ENCODE peak calls at places on chromosomes 11 and 22, in seven cellular contexts. W, I, A, M, S, H and Z are unnamed samples.

GRCh38 chr11:61298663-61299244 is 3.6 kb upstream of the VWCE start:
- DNase-seq in H (peak; percentile 36), W (no peak), I (no peak), M (no peak), A (no peak), S (no peak), Z (peak; percentile 23)

GRCh38 chr22:47110817-47111443 is 348.5 kb downstream of the TBC1D22A start:
- DNase-seq in M (no peak), A (no peak), S (peak; percentile 54), I (peak; percentile 52), W (peak; percentile 93), H (peak; percentile 45), Z (peak; percentile 81)

GRCh38 chr22:17777005-17777716 is 2.9 kb upstream of the BID start:
- DNase-seq in A (peak; percentile 58), W (no peak), S (no peak), I (peak; percentile 91), H (no peak), M (peak; percentile 95), Z (no peak)

GRCh38 chr22:44838316-44839016 is 86.1 kb downstream of the ARHGAP8 start:
- DNase-seq in W (no peak), S (peak; percentile 64), I (peak; percentile 29), H (no peak), M (no peak), A (no peak), Z (no peak)

GRCh38 chr22:45866398-45867117 is 110.4 kb downstream of the WNT7B start:
- DNase-seq in I (peak; percentile 48), H (no peak), S (no peak), A (no peak), W (no peak), M (no peak), Z (no peak)

GRCh38 chr22:40671796-40672360 is 7.4 kb upstream of the MCHR1 start:
- DNase-seq in A (no peak), S (no peak), W (no peak), I (no peak), M (no peak), H (no peak), Z (no peak)

GRCh38 chr11:129230006-129230405 is 37.9 kb upstream of the ARHGAP32 start:
- DNase-seq in W (peak; percentile 49), S (no peak), M (no peak), H (no peak), I (no peak), A (no peak), Z (peak; percentile 39)

GRCh38 chr11:28476053-28476452 is 367.9 kb downstream of the METTL15 start:
- DNase-seq in S (no peak), A (no peak), M (no peak), H (no peak), I (no peak), W (no peak), Z (peak; percentile 48)

GRCh38 chr11:1825039-1825740 is 9.6 kb upstream of the SYT8 start:
- DNase-seq in W (peak; percentile 16), A (peak; percentile 62), I (peak; percentile 96), S (peak; percentile 52), M (peak; percentile 58), H (no peak), Z (peak; percentile 21)

GRCh38 chr11:129285387-129285786 is 90.3 kb upstream of the BARX2 start:
- DNase-seq in S (no peak), I (no peak), M (no peak), H (no peak), W (no peak), A (no peak), Z (no peak)

GRCh38 chr11:128550261-128550821 is 37.0 kb downstream of the ETS1 start:
- DNase-seq in A (no peak), S (no peak), I (no peak), M (no peak), W (no peak), H (no peak), Z (no peak)

GRCh38 chr11:62560566-62561103 is 13.1 kb downstream of the EEF1G start:
- DNase-seq in A (peak; percentile 94), W (peak; percentile 98), M (peak; percentile 74), I (peak; percentile 97), H (peak; percentile 98), S (peak; percentile 86), Z (peak; percentile 99)

GRCh38 chr11:45576461-45577215 is 88.8 kb downstream of the CHST1 start:
- DNase-seq in W (no peak), S (no peak), I (no peak), M (no peak), A (no peak), H (no peak), Z (no peak)

GRCh38 chr11:78290293-78291176 is 101.8 kb downstream of the USP35 start:
- DNase-seq in A (no peak), W (peak; percentile 96), I (no peak), M (no peak), S (no peak), H (no peak), Z (peak; percentile 98)

GRCh38 chr11:1574256-1575242 is 2.5 kb upstream of the DUSP8 start:
- DNase-seq in A (peak; percentile 77), S (peak; percentile 82), H (peak; percentile 16), W (peak; percentile 42), I (peak; percentile 94), M (peak; percentile 48), Z (peak; percentile 44)

GRCh38 chr11:3231851-3232744 is at the start of gene MRGPRE:
- DNase-seq in I (peak; percentile 86), W (no peak), H (no peak), S (no peak), A (no peak), M (no peak), Z (peak; percentile 5)

GRCh38 chr22:48646216-48646925 is 1181.3 kb downstream of the BRD1 start:
- DNase-seq in S (no peak), M (no peak), H (no peak), W (no peak), A (no peak), I (no peak), Z (no peak)

GRCh38 chr11:60838132-60838531 is 3.8 kb upstream of the CCDC86 start:
- DNase-seq in I (no peak), H (no peak), M (peak; percentile 24), A (no peak), W (peak; percentile 45), S (no peak), Z (peak; percentile 40)

GRCh38 chr11:123392813-123393212 is 37.3 kb upstream of the GRAMD1B start:
- DNase-seq in M (peak; percentile 58), A (no peak), S (no peak), I (no peak), H (no peak), W (no peak), Z (no peak)

GRCh38 chr11:118609380-118610219 is 2.2 kb downstream of the PHLDB1 start:
- DNase-seq in A (no peak), M (peak; percentile 10), W (peak; percentile 42), S (no peak), H (peak; percentile 50), I (no peak), Z (no peak)

GRCh38 chr11:77126861-77127673 is 979 bp upstream of the MYO7A start:
- DNase-seq in A (peak; percentile 68), S (peak; percentile 68), H (no peak), M (peak; percentile 44), W (peak; percentile 52), I (peak; percentile 97), Z (peak; percentile 59)

GRCh38 chr11:68749501-68750196 is 1.7 kb downstream of the TESMIN start:
- DNase-seq in M (no peak), W (peak; percentile 20), H (peak; percentile 45), S (no peak), I (no peak), A (no peak), Z (no peak)

GRCh38 chr11:3095712-3096361 is 38.6 kb upstream of the CARS1 start:
- DNase-seq in M (no peak), I (peak; percentile 96), A (no peak), W (peak; percentile 93), S (no peak), H (peak; percentile 81), Z (peak; percentile 79)

GRCh38 chr22:40818747-40819662 is at the start of gene SLC25A17:
- DNase-seq in W (peak; percentile 77), S (peak; percentile 93), H (peak; percentile 78), M (peak; percentile 92), I (peak; percentile 97), A (peak; percentile 93), Z (peak; percentile 83)

GRCh38 chr22:49310354-49310753 is 517.3 kb downstream of the BRD1 start:
- DNase-seq in A (no peak), H (no peak), W (no peak), S (peak; percentile 4), M (no peak), I (peak; percentile 3), Z (no peak)

GRCh38 chr11:64291746-64292457 is 800 bp downstream of the KCNK4 start:
- DNase-seq in H (no peak), W (no peak), M (no peak), I (peak; percentile 82), A (no peak), S (no peak), Z (no peak)
- H3K4me3 ChIP-seq in H (no peak overlapping the region), W (no peak overlapping the region), M (no peak overlapping the region), I (peak overlapping the region; percentile 47), A (peak overlapping the region; percentile 27), S (peak overlapping the region; percentile 38), Z (no peak overlapping the region)

GRCh38 chr11:20634044-20634443 is 34.6 kb downstream of the SLC6A5 start:
- DNase-seq in S (no peak), I (no peak), M (no peak), H (no peak), A (no peak), W (peak; percentile 17), Z (no peak)
- TF ChIP-seq CTCF in S (no peak), I (no peak), M (no peak), H (no peak), A (no peak), W (peak; percentile 44), Z (no peak)

DNA sequence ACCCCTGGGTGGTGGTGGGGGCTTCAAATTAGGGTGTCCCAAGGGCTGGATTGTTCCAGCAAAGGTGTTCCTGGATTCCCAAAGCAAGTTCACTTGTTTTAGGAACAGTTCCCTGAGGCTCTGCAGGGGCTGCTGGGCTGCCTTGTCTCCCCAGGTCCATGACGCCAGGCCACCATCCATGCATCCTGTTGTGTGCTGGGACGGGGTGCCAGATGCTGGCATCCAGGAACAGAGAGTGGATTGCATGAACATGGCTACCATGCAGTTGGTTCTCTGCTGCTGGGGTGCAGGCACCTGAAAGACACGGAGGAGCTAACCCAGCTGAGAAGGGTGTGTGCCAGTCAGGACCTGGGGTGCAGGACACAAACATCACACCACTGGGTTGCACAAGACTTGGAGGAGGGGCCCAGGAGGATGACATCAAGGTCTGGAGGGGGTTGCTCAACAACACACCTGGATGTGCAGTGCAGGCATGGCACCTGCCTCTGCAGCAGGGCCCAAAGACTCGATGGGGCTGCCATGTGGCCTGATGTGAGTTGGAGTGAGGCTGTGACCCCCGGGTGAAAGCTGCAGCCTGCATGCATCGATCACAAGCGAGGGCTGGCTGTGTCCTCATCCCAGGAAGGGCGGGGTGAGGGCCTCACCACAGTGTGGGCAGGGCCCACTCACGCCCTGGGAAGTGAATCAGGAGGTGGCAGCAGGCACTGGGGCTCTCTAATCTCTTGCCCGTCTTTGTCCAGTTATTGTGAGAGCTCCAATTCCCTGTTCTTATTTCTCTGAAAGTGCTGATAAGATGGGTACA is 74.0 kb upstream of the CLDN5 start:
- DNase-seq in I (no peak), S (no peak), M (no peak), A (no peak), H (no peak), W (no peak), Z (no peak)
- H3K4me3 ChIP-seq in I (no peak overlapping the region), S (no peak overlapping the region), M (no peak overlapping the region), A (no peak overlapping the region), H (no peak overlapping the region), W (no peak overlapping the region), Z (no peak overlapping the region)

DNA sequence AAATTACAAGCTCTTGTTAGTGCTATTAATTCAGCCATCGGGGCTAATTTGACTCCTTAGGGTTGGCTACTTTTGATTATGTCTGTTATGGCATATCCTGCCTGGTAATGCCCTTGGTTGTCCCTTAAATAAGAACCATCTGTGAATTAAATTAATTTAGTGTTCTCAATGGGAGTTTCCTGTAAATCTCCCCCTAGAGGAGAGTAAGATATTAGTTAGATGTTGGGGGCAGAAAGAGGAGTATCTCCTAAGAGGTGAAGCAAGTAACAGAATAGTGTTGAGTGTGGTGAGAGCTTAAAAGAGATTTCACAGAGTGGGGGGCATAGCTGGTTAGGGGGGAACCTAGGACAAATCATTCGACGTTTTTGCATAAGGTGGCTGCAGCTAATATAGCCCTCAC is 1126.9 kb downstream of the JRKL start:
- DNase-seq in H (no peak), S (no peak), I (no peak), A (no peak), W (no peak), M (no peak), Z (no peak)
- TF ChIP-seq CTCF in H (no peak), S (no peak), I (no peak), A (no peak), W (peak; percentile 17), M (peak; percentile 4), Z (peak; percentile 27)